ENCODE peak calls at places on chromosomes 11 and 22, in nine cellular contexts. P is NCI-H1105, L is Caki2, N is DMS153, E is epithelial cell of esophagus, M is brain microvascular endothelial cell, J is cardiac muscle cell, X is NCI-H2081 treated with DMSO at 0.1 percent for 48 hours, O is progenitor cell of endocrine pancreas. R is an unnamed sample.

GRCh38 chr11:1557168-1557884 is 14.7 kb downstream of the DUSP8 start:
- DNase-seq in O (no peak), N (no peak), P (no peak), L (no peak), E (no peak), M (no peak), J (no peak), X (no peak), R (no peak)

GRCh38 chr11:108906826-108907225 is 242.0 kb downstream of the DDX10 start:
- DNase-seq in M (no peak), E (no peak), J (no peak), L (peak; percentile 18), P (no peak), N (no peak), X (no peak), O (no peak), R (no peak)

GRCh38 chr11:14578551-14578956 is 58.4 kb upstream of the PSMA1 start:
- DNase-seq in O (no peak), L (no peak), E (peak; percentile 57), X (no peak), P (peak; percentile 37), J (peak; percentile 96), N (peak; percentile 83), M (peak; percentile 54), R (peak; percentile 50)

GRCh38 chr22:44224166-44224565 is 43.4 kb downstream of the PARVG start:
- DNase-seq in L (no peak), O (no peak), J (no peak), P (no peak), M (no peak), X (no peak), E (peak; percentile 80), N (no peak), R (no peak)

GRCh38 chr22:21816787-21817496 is 50.5 kb downstream of the MAPK1 start:
- DNase-seq in N (peak; percentile 33), M (peak; percentile 80), X (peak; percentile 14), L (peak; percentile 63), E (peak; percentile 93), O (no peak), P (no peak), J (peak; percentile 95), R (no peak)

GRCh38 chr22:26474687-26475086 is 8.9 kb downstream of the HPS4 start:
- DNase-seq in P (no peak), O (no peak), L (peak; percentile 52), J (no peak), N (no peak), M (no peak), E (peak; percentile 48), X (no peak), R (no peak)

GRCh38 chr11:69702239-69702668 is 1.6 kb downstream of the FGF19 start:
- DNase-seq in N (peak; percentile 22), X (no peak), P (no peak), J (no peak), E (no peak), M (no peak), L (no peak), O (no peak), R (no peak)

GRCh38 chr11:120236169-120237107 is 3.5 kb upstream of the POU2F3 start:
- DNase-seq in P (no peak), L (peak; percentile 10), E (peak; percentile 45), N (no peak), X (no peak), J (no peak), M (no peak), O (no peak), R (no peak)

GRCh38 chr11:31956310-31956709 is 134.6 kb upstream of the RCN1 start:
- DNase-seq in L (no peak), M (peak; percentile 18), J (no peak), X (no peak), P (no peak), N (no peak), E (peak; percentile 66), O (no peak), R (no peak)

GRCh38 chr11:125062931-125063428 is at the start of gene SLC37A2:
- DNase-seq in P (peak; percentile 56), E (peak; percentile 74), M (peak; percentile 27), N (no peak), O (peak; percentile 61), X (no peak), J (peak; percentile 68), L (peak; percentile 18), R (no peak)

GRCh38 chr22:50521710-50522109 is 3.7 kb downstream of the SCO2 start:
- DNase-seq in P (no peak), J (no peak), L (no peak), N (no peak), M (no peak), X (no peak), O (no peak), E (no peak), R (no peak)

GRCh38 chr11:33703771-33704170 is 3.1 kb upstream of the C11orf91 start:
- DNase-seq in P (no peak), L (peak; percentile 59), N (no peak), J (peak; percentile 38), M (no peak), X (no peak), O (no peak), E (peak; percentile 69), R (no peak)

GRCh38 chr11:110349109-110349996 is 52.9 kb upstream of the RDX start:
- DNase-seq in O (no peak), N (no peak), J (peak; percentile 8), M (no peak), X (no peak), L (no peak), E (no peak), P (no peak), R (no peak)

GRCh38 chr11:62601114-62601363 is 626 bp downstream of the MTA2 start:
- DNase-seq in O (no peak), M (no peak), E (peak; percentile 26), X (no peak), P (no peak), J (peak; percentile 41), N (no peak), L (no peak), R (peak; percentile 42)

GRCh38 chr11:11964774-11965150 is 43.7 kb downstream of the DKK3 start:
- DNase-seq in X (no peak), E (no peak), J (no peak), L (no peak), P (no peak), M (no peak), O (no peak), N (no peak), R (no peak)

GRCh38 chr11:128289048-128289447 is 298.3 kb downstream of the ETS1 start:
- DNase-seq in N (no peak), O (no peak), X (no peak), L (no peak), E (no peak), P (no peak), M (no peak), J (no peak), R (no peak)

R was measured in T-helper 17 cell.